ENCODE peak calls at places on chromosomes 16 and 17, in five cellular contexts. One of them, this sample, is unnamed.
A peak's percentile ranks its signal among the peaks of the same experiment; 100 is the strongest.

GRCh38 chr16:67658849-67659674 is 998 bp downstream of the ACD start:
- DNase-seq in HCT116: no peak
- DNase-seq in body of pancreas: no peak
- DNase-seq in ovary: no peak
- DNase-seq in transverse colon: no peak
- DNase-seq in this sample: no peak

GRCh38 chr16:12612598-12613101 is 191.0 kb downstream of the CPPED1 start:
- DNase-seq in HCT116: peak; percentile 93
- DNase-seq in body of pancreas: no peak
- DNase-seq in ovary: no peak
- DNase-seq in transverse colon: peak; percentile 12
- DNase-seq in this sample: no peak

GRCh38 chr16:84511821-84512220 is 7.4 kb upstream of the MEAK7 start:
- DNase-seq in HCT116: no peak
- DNase-seq in body of pancreas: no peak
- DNase-seq in ovary: no peak
- DNase-seq in transverse colon: no peak
- DNase-seq in this sample: no peak

GRCh38 chr16:70398177-70398743 is 40.6 kb downstream of the ST3GAL2 start:
- DNase-seq in HCT116: no peak
- DNase-seq in body of pancreas: no peak
- DNase-seq in ovary: no peak
- DNase-seq in transverse colon: no peak
- DNase-seq in this sample: no peak

GRCh38 chr16:73384561-73384960 is 336.6 kb upstream of the ZFHX3 start:
- DNase-seq in HCT116: no peak
- DNase-seq in body of pancreas: no peak
- DNase-seq in ovary: no peak
- DNase-seq in transverse colon: no peak
- DNase-seq in this sample: no peak

GRCh38 chr16:49644143-49644460 is 211.8 kb downstream of the ZNF423 start:
- DNase-seq in HCT116: no peak
- DNase-seq in body of pancreas: no peak
- DNase-seq in ovary: no peak
- DNase-seq in transverse colon: no peak
- DNase-seq in this sample: no peak

GRCh38 chr17:78765821-78766220 is 16.3 kb downstream of the CYTH1 start:
- DNase-seq in HCT116: no peak
- DNase-seq in body of pancreas: no peak
- DNase-seq in ovary: no peak
- DNase-seq in transverse colon: no peak
- DNase-seq in this sample: no peak

GRCh38 chr17:15456972-15457722 is 10.3 kb downstream of the CDRT4 start:
- DNase-seq in HCT116: no peak
- DNase-seq in body of pancreas: peak; percentile 50
- DNase-seq in ovary: peak; percentile 70
- DNase-seq in transverse colon: peak; percentile 46
- DNase-seq in this sample: no peak

GRCh38 chr17:40092581-40092980 is 7.8 kb downstream of the NR1D1 start:
- DNase-seq in HCT116: no peak
- DNase-seq in body of pancreas: no peak
- DNase-seq in ovary: peak; percentile 50
- DNase-seq in transverse colon: no peak
- DNase-seq in this sample: no peak

GRCh38 chr17:21392257-21392656 is 16.1 kb downstream of the KCNJ12 start:
- DNase-seq in HCT116: no peak
- DNase-seq in body of pancreas: no peak
- DNase-seq in ovary: no peak
- DNase-seq in transverse colon: no peak
- DNase-seq in this sample: no peak

GRCh38 chr16:28292731-28293588 is 635 bp downstream of the SBK1 start:
- DNase-seq in HCT116: no peak
- DNase-seq in body of pancreas: peak; percentile 63
- DNase-seq in ovary: no peak
- DNase-seq in transverse colon: peak; percentile 11
- DNase-seq in this sample: no peak

GRCh38 chr17:79360196-79360595 is 250.7 kb downstream of the RBFOX3 start:
- DNase-seq in HCT116: peak; percentile 45
- DNase-seq in body of pancreas: no peak
- DNase-seq in ovary: no peak
- DNase-seq in transverse colon: no peak
- DNase-seq in this sample: no peak

GRCh38 chr16:2033057-2033911 is 6.6 kb downstream of the NHERF2 start:
- DNase-seq in HCT116: no peak
- DNase-seq in body of pancreas: peak; percentile 42
- DNase-seq in ovary: peak; percentile 77
- DNase-seq in transverse colon: peak; percentile 43
- DNase-seq in this sample: peak; percentile 74

GRCh38 chr16:22813946-22814325 is at the start of gene HS3ST2:
- DNase-seq in HCT116: no peak
- DNase-seq in body of pancreas: peak; percentile 20
- DNase-seq in ovary: no peak
- DNase-seq in transverse colon: peak; percentile 20
- DNase-seq in this sample: peak; percentile 17

GRCh38 chr17:64781013-64781392 is 118.9 kb upstream of the SMURF2 start:
- DNase-seq in HCT116: no peak
- DNase-seq in body of pancreas: peak; percentile 24
- DNase-seq in ovary: no peak
- DNase-seq in transverse colon: no peak
- DNase-seq in this sample: no peak

GRCh38 chr17:39166437-39167335 is 725 bp upstream of the ARL5C start:
- DNase-seq in HCT116: no peak
- DNase-seq in body of pancreas: peak; percentile 78
- DNase-seq in ovary: no peak
- DNase-seq in transverse colon: no peak
- DNase-seq in this sample: no peak

GRCh38 chr17:34252138-34252889 is 2.8 kb upstream of the CCL2 start:
- DNase-seq in HCT116: no peak
- DNase-seq in body of pancreas: peak; percentile 89
- DNase-seq in ovary: peak; percentile 91
- DNase-seq in transverse colon: peak; percentile 81
- DNase-seq in this sample: peak; percentile 97

GRCh38 chr16:50151744-50152143 is 1.4 kb upstream of the TENT4B start:
- DNase-seq in HCT116: no peak
- DNase-seq in body of pancreas: no peak
- DNase-seq in ovary: no peak
- DNase-seq in transverse colon: no peak
- DNase-seq in this sample: peak; percentile 31

GRCh38 chr16:71473891-71474290 is 11.8 kb upstream of the ZNF23 start:
- DNase-seq in HCT116: peak; percentile 71
- DNase-seq in body of pancreas: no peak
- DNase-seq in ovary: no peak
- DNase-seq in transverse colon: no peak
- DNase-seq in this sample: no peak

GRCh38 chr17:4715071-4715749 is 4.8 kb downstream of the ARRB2 start:
- DNase-seq in HCT116: no peak
- DNase-seq in body of pancreas: no peak
- DNase-seq in ovary: no peak
- DNase-seq in transverse colon: no peak
- DNase-seq in this sample: no peak

GRCh38 chr16:87178977-87179376 is 138.2 kb downstream of the C16orf95 start:
- DNase-seq in HCT116: no peak
- DNase-seq in body of pancreas: no peak
- DNase-seq in ovary: peak; percentile 45
- DNase-seq in transverse colon: no peak
- DNase-seq in this sample: peak; percentile 69

GRCh38 chr16:8486985-8487384 is 103.3 kb downstream of the TMEM114 start:
- DNase-seq in HCT116: no peak
- DNase-seq in body of pancreas: no peak
- DNase-seq in ovary: no peak
- DNase-seq in transverse colon: no peak
- DNase-seq in this sample: no peak

GRCh38 chr16:84905965-84906460 is 86.2 kb downstream of the CRISPLD2 start:
- DNase-seq in HCT116: no peak
- DNase-seq in body of pancreas: no peak
- DNase-seq in ovary: no peak
- DNase-seq in transverse colon: no peak
- DNase-seq in this sample: no peak

GRCh38 chr17:38617967-38618760 is 12.4 kb upstream of the SRCIN1 start:
- DNase-seq in HCT116: no peak
- DNase-seq in body of pancreas: no peak
- DNase-seq in ovary: no peak
- DNase-seq in transverse colon: no peak
- DNase-seq in this sample: no peak

GRCh38 chr17:6775871-6776405 is at the start of gene FBXO39:
- DNase-seq in HCT116: no peak
- DNase-seq in body of pancreas: no peak
- DNase-seq in ovary: no peak
- DNase-seq in transverse colon: no peak
- DNase-seq in this sample: no peak

GRCh38 chr16:66549284-66550131 is at the start of gene TK2:
- DNase-seq in HCT116: no peak
- DNase-seq in body of pancreas: peak; percentile 81
- DNase-seq in ovary: peak; percentile 74
- DNase-seq in transverse colon: peak; percentile 71
- DNase-seq in this sample: peak; percentile 80

GRCh38 chr16:27724491-27724878 is 174.5 kb downstream of the KATNIP start:
- DNase-seq in HCT116: no peak
- DNase-seq in body of pancreas: peak; percentile 35
- DNase-seq in ovary: no peak
- DNase-seq in transverse colon: no peak
- DNase-seq in this sample: no peak

GRCh38 chr16:29667755-29668154 is 4.7 kb downstream of the SPN start:
- DNase-seq in HCT116: no peak
- DNase-seq in body of pancreas: no peak
- DNase-seq in ovary: no peak
- DNase-seq in transverse colon: no peak
- DNase-seq in this sample: no peak

GRCh38 chr16:64996641-64997040 is 125.2 kb downstream of the CDH11 start:
- DNase-seq in HCT116: no peak
- DNase-seq in body of pancreas: no peak
- DNase-seq in ovary: no peak
- DNase-seq in transverse colon: no peak
- DNase-seq in this sample: no peak

GRCh38 chr17:17151962-17152361 is 54.2 kb downstream of the PLD6 start:
- DNase-seq in HCT116: no peak
- DNase-seq in body of pancreas: peak; percentile 66
- DNase-seq in ovary: peak; percentile 64
- DNase-seq in transverse colon: peak; percentile 63
- DNase-seq in this sample: peak; percentile 97

GRCh38 chr16:85946680-85947510 is 47.9 kb downstream of the IRF8 start:
- DNase-seq in HCT116: no peak
- DNase-seq in body of pancreas: no peak
- DNase-seq in ovary: no peak
- DNase-seq in transverse colon: no peak
- DNase-seq in this sample: no peak

GRCh38 chr17:3754458-3755334 is 31.0 kb downstream of the HASPIN start:
- DNase-seq in HCT116: peak; percentile 95
- DNase-seq in body of pancreas: peak; percentile 100
- DNase-seq in ovary: peak; percentile 34
- DNase-seq in transverse colon: peak; percentile 96
- DNase-seq in this sample: peak; percentile 54

GRCh38 chr17:13647551-13647950 is 45.8 kb upstream of the HS3ST3A1 start:
- DNase-seq in HCT116: no peak
- DNase-seq in body of pancreas: no peak
- DNase-seq in ovary: no peak
- DNase-seq in transverse colon: no peak
- DNase-seq in this sample: no peak

GRCh38 chr17:72514888-72515287 is 394.1 kb downstream of the SOX9 start:
- DNase-seq in HCT116: no peak
- DNase-seq in body of pancreas: peak; percentile 57
- DNase-seq in ovary: peak; percentile 41
- DNase-seq in transverse colon: no peak
- DNase-seq in this sample: no peak

GRCh38 chr16:12959072-12959471 is 57.7 kb downstream of the SHISA9 start:
- DNase-seq in HCT116: no peak
- DNase-seq in body of pancreas: no peak
- DNase-seq in ovary: no peak
- DNase-seq in transverse colon: no peak
- DNase-seq in this sample: no peak

GRCh38 chr17:17060930-17061329 is 18.7 kb downstream of the MPRIP start:
- DNase-seq in HCT116: no peak
- DNase-seq in body of pancreas: no peak
- DNase-seq in ovary: no peak
- DNase-seq in transverse colon: no peak
- DNase-seq in this sample: peak; percentile 27

GRCh38 chr16:11514283-11514682 is 72.4 kb downstream of the LITAF start:
- DNase-seq in HCT116: no peak
- DNase-seq in body of pancreas: no peak
- DNase-seq in ovary: no peak
- DNase-seq in transverse colon: no peak
- DNase-seq in this sample: no peak
- TF ChIP-seq CTCF in HCT116: no peak
- TF ChIP-seq CTCF in body of pancreas: no peak
- TF ChIP-seq CTCF in ovary: no peak
- TF ChIP-seq CTCF in transverse colon: no peak
- TF ChIP-seq CTCF in this sample: no peak

GRCh38 chr16:10126686-10127085 is 55.5 kb downstream of the GRIN2A start:
- DNase-seq in HCT116: no peak
- DNase-seq in body of pancreas: no peak
- DNase-seq in ovary: no peak
- DNase-seq in transverse colon: no peak
- DNase-seq in this sample: no peak

GRCh38 chr16:10130482-10130996 is 51.7 kb downstream of the GRIN2A start:
- DNase-seq in HCT116: no peak
- DNase-seq in body of pancreas: no peak
- DNase-seq in ovary: no peak
- DNase-seq in transverse colon: no peak
- DNase-seq in this sample: no peak

GRCh38 chr16:10123141-10123540 is 59.1 kb downstream of the GRIN2A start:
- DNase-seq in HCT116: no peak
- DNase-seq in body of pancreas: no peak
- DNase-seq in ovary: no peak
- DNase-seq in transverse colon: no peak
- DNase-seq in this sample: no peak

GRCh38 chr16:10128397-10129258 is 53.6 kb downstream of the GRIN2A start:
- DNase-seq in HCT116: no peak
- DNase-seq in body of pancreas: no peak
- DNase-seq in ovary: no peak
- DNase-seq in transverse colon: no peak
- DNase-seq in this sample: no peak
- H3K4me1 ChIP-seq in HCT116: no peaks in the 10 kb centered on the region
- H3K4me1 ChIP-seq in body of pancreas: no peaks in the 10 kb centered on the region
- H3K4me1 ChIP-seq in ovary: no peaks in the 10 kb centered on the region
- H3K4me1 ChIP-seq in transverse colon: no peaks in the 10 kb centered on the region
- H3K4me1 ChIP-seq in this sample: no peaks in the 10 kb centered on the region

DNA sequence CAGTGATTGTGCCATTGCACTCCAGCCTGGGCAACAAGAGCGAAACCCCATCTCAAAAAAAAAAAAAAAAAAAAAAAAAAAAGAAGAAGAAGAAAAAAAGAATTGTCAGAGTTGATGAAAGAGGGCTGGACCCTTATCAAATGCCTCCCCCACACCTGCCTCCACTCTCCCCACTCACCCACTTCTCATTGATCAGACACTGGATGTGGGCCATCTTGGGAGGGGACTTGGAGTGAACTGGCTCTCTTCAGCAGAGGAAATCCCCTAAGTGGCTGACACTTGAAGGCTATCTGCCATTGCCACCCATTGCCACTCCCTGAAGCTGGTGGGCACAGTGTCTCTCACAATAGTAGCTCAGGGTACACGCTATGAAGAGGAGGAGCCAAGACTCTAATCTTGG is 1.7 kb downstream of the ITGA2B start:
- DNase-seq in HCT116: no peak
- DNase-seq in body of pancreas: no peak
- DNase-seq in ovary: no peak
- DNase-seq in transverse colon: no peak
- DNase-seq in this sample: no peak
- TF ChIP-seq POLR2A in HCT116: no peak
- TF ChIP-seq POLR2A in body of pancreas: no peak
- TF ChIP-seq POLR2A in ovary: no peak
- TF ChIP-seq POLR2A in transverse colon: no peak
- TF ChIP-seq POLR2A in this sample: no peak

GRCh38 chr17:29024456-29024952 is 18.4 kb upstream of the PIPOX start:
- DNase-seq in HCT116: no peak
- DNase-seq in body of pancreas: no peak
- DNase-seq in ovary: no peak
- DNase-seq in transverse colon: no peak
- DNase-seq in this sample: no peak
- TF ChIP-seq CTCF in HCT116: no peak
- TF ChIP-seq CTCF in body of pancreas: no peak
- TF ChIP-seq CTCF in ovary: no peak
- TF ChIP-seq CTCF in transverse colon: no peak
- TF ChIP-seq CTCF in this sample: no peak

This sample was measured in adrenal gland.